ENCODE peak calls at places on chromosomes 5 and 9, in seven cellular contexts. One of them, this sample, is unnamed.

GRCh38 chr5:170571885-170572284 is 68.1 kb downstream of the KCNIP1 start:
- DNase-seq in DMS 273 treated with DMSO at 0.1 percent for 48 hours: no peak
- DNase-seq in LoVo: no peak
- DNase-seq in neural crest cell: no peak
- DNase-seq in NCI-H524: no peak
- DNase-seq in nephron progenitor cell: no peak
- DNase-seq in T-helper 1 cell: no peak
- DNase-seq in this sample: no peak

GRCh38 chr5:174145821-174146220 is 100.3 kb downstream of the NSG2 start:
- DNase-seq in DMS 273 treated with DMSO at 0.1 percent for 48 hours: no peak
- DNase-seq in LoVo: no peak
- DNase-seq in neural crest cell: peak
- DNase-seq in NCI-H524: no peak
- DNase-seq in nephron progenitor cell: no peak
- DNase-seq in T-helper 1 cell: no peak
- DNase-seq in this sample: peak

GRCh38 chr5:15131909-15132308 is 260.3 kb upstream of the ANKH start:
- DNase-seq in DMS 273 treated with DMSO at 0.1 percent for 48 hours: no peak
- DNase-seq in LoVo: no peak
- DNase-seq in neural crest cell: no peak
- DNase-seq in NCI-H524: no peak
- DNase-seq in nephron progenitor cell: no peak
- DNase-seq in T-helper 1 cell: no peak
- DNase-seq in this sample: no peak

GRCh38 chr5:54309751-54310432 is 481 bp downstream of the ARL15 start:
- DNase-seq in DMS 273 treated with DMSO at 0.1 percent for 48 hours: no peak
- DNase-seq in LoVo: peak
- DNase-seq in neural crest cell: peak
- DNase-seq in NCI-H524: no peak
- DNase-seq in nephron progenitor cell: peak
- DNase-seq in T-helper 1 cell: no peak
- DNase-seq in this sample: peak

GRCh38 chr5:57902035-57902434 is 419.4 kb upstream of the ACTBL2 start:
- DNase-seq in DMS 273 treated with DMSO at 0.1 percent for 48 hours: no peak
- DNase-seq in LoVo: no peak
- DNase-seq in neural crest cell: no peak
- DNase-seq in NCI-H524: no peak
- DNase-seq in nephron progenitor cell: no peak
- DNase-seq in T-helper 1 cell: no peak
- DNase-seq in this sample: no peak

GRCh38 chr5:181133610-181134231 is 2.8 kb upstream of the OR2V1 start:
- DNase-seq in DMS 273 treated with DMSO at 0.1 percent for 48 hours: no peak
- DNase-seq in LoVo: peak
- DNase-seq in neural crest cell: no peak
- DNase-seq in NCI-H524: no peak
- DNase-seq in nephron progenitor cell: no peak
- DNase-seq in T-helper 1 cell: no peak
- DNase-seq in this sample: no peak

GRCh38 chr5:169707714-169708113 is 70.6 kb downstream of the DOCK2 start:
- DNase-seq in DMS 273 treated with DMSO at 0.1 percent for 48 hours: no peak
- DNase-seq in LoVo: no peak
- DNase-seq in neural crest cell: no peak
- DNase-seq in NCI-H524: no peak
- DNase-seq in nephron progenitor cell: no peak
- DNase-seq in T-helper 1 cell: no peak
- DNase-seq in this sample: no peak

GRCh38 chr9:89522261-89522978 is 24.5 kb upstream of the SEMA4D start:
- DNase-seq in DMS 273 treated with DMSO at 0.1 percent for 48 hours: no peak
- DNase-seq in LoVo: no peak
- DNase-seq in neural crest cell: no peak
- DNase-seq in NCI-H524: no peak
- DNase-seq in nephron progenitor cell: no peak
- DNase-seq in T-helper 1 cell: peak
- DNase-seq in this sample: no peak

GRCh38 chr5:143372187-143372829 is 31.2 kb downstream of the NR3C1 start:
- DNase-seq in DMS 273 treated with DMSO at 0.1 percent for 48 hours: peak
- DNase-seq in LoVo: no peak
- DNase-seq in neural crest cell: no peak
- DNase-seq in NCI-H524: peak
- DNase-seq in nephron progenitor cell: no peak
- DNase-seq in T-helper 1 cell: no peak
- DNase-seq in this sample: peak

GRCh38 chr5:78509884-78510769 is 138.4 kb downstream of the LHFPL2 start:
- DNase-seq in DMS 273 treated with DMSO at 0.1 percent for 48 hours: no peak
- DNase-seq in LoVo: no peak
- DNase-seq in neural crest cell: peak
- DNase-seq in NCI-H524: no peak
- DNase-seq in nephron progenitor cell: peak
- DNase-seq in T-helper 1 cell: no peak
- DNase-seq in this sample: peak

GRCh38 chr5:136249678-136250266 is 56.8 kb upstream of the SMIM32 start:
- DNase-seq in DMS 273 treated with DMSO at 0.1 percent for 48 hours: no peak
- DNase-seq in LoVo: peak
- DNase-seq in neural crest cell: peak
- DNase-seq in NCI-H524: peak
- DNase-seq in nephron progenitor cell: peak
- DNase-seq in T-helper 1 cell: no peak
- DNase-seq in this sample: peak